ENCODE peak calls at places on chromosomes 16 and 17, in four cellular contexts. Y, G, B and Z are unnamed samples.

GRCh38 chr17:32609085-32609484 is 122.3 kb downstream of the CDK5R1 start:
- DNase-seq in B (peak; percentile 62), G (no peak), Y (peak; percentile 59), Z (no peak)

GRCh38 chr17:39887078-39887477 is 19.1 kb downstream of the ZPBP2 start:
- DNase-seq in B (no peak), G (no peak), Y (no peak), Z (no peak)

GRCh38 chr16:23835390-23836077 is at the start of gene PRKCB:
- DNase-seq in Y (peak; percentile 88), G (peak; percentile 77), B (no peak), Z (peak; percentile 83)

GRCh38 chr16:57842606-57843005 is 40.3 kb upstream of the KIFC3 start:
- DNase-seq in B (no peak), G (no peak), Y (no peak), Z (no peak)

GRCh38 chr17:76414334-76415295 is 30.2 kb downstream of the SPHK1 start:
- DNase-seq in B (no peak), Y (no peak), G (no peak), Z (peak; percentile 75)

GRCh38 chr16:19338335-19338734 is 52.8 kb downstream of the CLEC19A start:
- DNase-seq in B (no peak), Y (no peak), G (no peak), Z (no peak)

GRCh38 chr17:41666336-41666680 is 22.4 kb upstream of the EIF1 start:
- DNase-seq in G (no peak), Y (peak; percentile 52), B (no peak), Z (peak; percentile 32)

GRCh38 chr17:218711-219110 is 37.3 kb upstream of the DOC2B start:
- DNase-seq in Y (no peak), G (no peak), B (no peak), Z (no peak)